ENCODE peak calls at places on chromosomes 7 and 10, in eight cellular contexts. One of them, this sample, is unnamed.

GRCh38 chr10:77504870-77505257 is 132.7 kb downstream of the KCNMA1 start:
- DNase-seq in skeletal muscle cell: no peak
- DNase-seq in posterior cingulate gyrus: no peak
- DNase-seq in posterior vena cava: no peak
- DNase-seq in DMS53: peak; percentile 84
- DNase-seq in bronchial epithelial cell: peak; percentile 96
- DNase-seq in transverse colon: no peak
- DNase-seq in T-cell: no peak
- DNase-seq in this sample: no peak

GRCh38 chr7:29297194-29297890 is 102.8 kb downstream of the CHN2 start:
- DNase-seq in skeletal muscle cell: no peak
- DNase-seq in posterior cingulate gyrus: no peak
- DNase-seq in posterior vena cava: no peak
- DNase-seq in DMS53: peak; percentile 49
- DNase-seq in bronchial epithelial cell: no peak
- DNase-seq in transverse colon: no peak
- DNase-seq in T-cell: no peak
- DNase-seq in this sample: no peak

GRCh38 chr10:63675171-63675570 is 154.0 kb downstream of the REEP3 start:
- DNase-seq in skeletal muscle cell: no peak
- DNase-seq in posterior cingulate gyrus: no peak
- DNase-seq in posterior vena cava: no peak
- DNase-seq in DMS53: no peak
- DNase-seq in bronchial epithelial cell: no peak
- DNase-seq in transverse colon: no peak
- DNase-seq in T-cell: no peak
- DNase-seq in this sample: no peak

GRCh38 chr7:79489371-79489770 is 35.9 kb upstream of the MAGI2 start:
- DNase-seq in skeletal muscle cell: no peak
- DNase-seq in posterior cingulate gyrus: no peak
- DNase-seq in posterior vena cava: no peak
- DNase-seq in DMS53: peak; percentile 81
- DNase-seq in bronchial epithelial cell: no peak
- DNase-seq in transverse colon: no peak
- DNase-seq in T-cell: no peak
- DNase-seq in this sample: no peak

GRCh38 chr10:108957681-108958080 is 965.6 kb downstream of the XPNPEP1 start:
- DNase-seq in skeletal muscle cell: no peak
- DNase-seq in posterior cingulate gyrus: no peak
- DNase-seq in posterior vena cava: no peak
- DNase-seq in DMS53: no peak
- DNase-seq in bronchial epithelial cell: no peak
- DNase-seq in transverse colon: no peak
- DNase-seq in T-cell: no peak
- DNase-seq in this sample: no peak

GRCh38 chr7:21869785-21870402 is 75.8 kb downstream of the CDCA7L start:
- DNase-seq in skeletal muscle cell: peak; percentile 4
- DNase-seq in posterior cingulate gyrus: no peak
- DNase-seq in posterior vena cava: no peak
- DNase-seq in DMS53: peak; percentile 48
- DNase-seq in bronchial epithelial cell: peak; percentile 26
- DNase-seq in transverse colon: no peak
- DNase-seq in T-cell: no peak
- DNase-seq in this sample: no peak

GRCh38 chr10:122113161-122113944 is 124.4 kb downstream of the TACC2 start:
- DNase-seq in skeletal muscle cell: no peak
- DNase-seq in posterior cingulate gyrus: peak; percentile 85
- DNase-seq in posterior vena cava: peak; percentile 93
- DNase-seq in DMS53: peak; percentile 91
- DNase-seq in bronchial epithelial cell: no peak
- DNase-seq in transverse colon: peak; percentile 75
- DNase-seq in T-cell: no peak
- DNase-seq in this sample: no peak

GRCh38 chr7:22985436-22985835 is 28.5 kb downstream of the HYCC1 start:
- DNase-seq in skeletal muscle cell: no peak
- DNase-seq in posterior cingulate gyrus: no peak
- DNase-seq in posterior vena cava: no peak
- DNase-seq in DMS53: no peak
- DNase-seq in bronchial epithelial cell: no peak
- DNase-seq in transverse colon: no peak
- DNase-seq in T-cell: no peak
- DNase-seq in this sample: no peak

GRCh38 chr10:22554481-22555182 is 159.7 kb downstream of the PIP4K2A start:
- DNase-seq in skeletal muscle cell: peak; percentile 92
- DNase-seq in posterior cingulate gyrus: peak; percentile 93
- DNase-seq in posterior vena cava: peak; percentile 88
- DNase-seq in DMS53: peak; percentile 12
- DNase-seq in bronchial epithelial cell: peak; percentile 22
- DNase-seq in transverse colon: peak; percentile 28
- DNase-seq in T-cell: no peak
- DNase-seq in this sample: no peak

GRCh38 chr7:45501788-45502187 is 72.4 kb upstream of the ADCY1 start:
- DNase-seq in skeletal muscle cell: no peak
- DNase-seq in posterior cingulate gyrus: no peak
- DNase-seq in posterior vena cava: no peak
- DNase-seq in DMS53: no peak
- DNase-seq in bronchial epithelial cell: no peak
- DNase-seq in transverse colon: no peak
- DNase-seq in T-cell: no peak
- DNase-seq in this sample: no peak

GRCh38 chr10:116748041-116748440 is 5.7 kb upstream of the HSPA12A start:
- DNase-seq in skeletal muscle cell: no peak
- DNase-seq in posterior cingulate gyrus: no peak
- DNase-seq in posterior vena cava: no peak
- DNase-seq in DMS53: peak; percentile 36
- DNase-seq in bronchial epithelial cell: peak; percentile 92
- DNase-seq in transverse colon: peak; percentile 19
- DNase-seq in T-cell: no peak
- DNase-seq in this sample: no peak

GRCh38 chr10:82266438-82266837 is 391.4 kb downstream of the NRG3 start:
- DNase-seq in skeletal muscle cell: peak; percentile 97
- DNase-seq in posterior cingulate gyrus: no peak
- DNase-seq in posterior vena cava: no peak
- DNase-seq in DMS53: no peak
- DNase-seq in bronchial epithelial cell: peak; percentile 26
- DNase-seq in transverse colon: no peak
- DNase-seq in T-cell: no peak
- DNase-seq in this sample: no peak

GRCh38 chr7:79461660-79462059 is 8.2 kb upstream of the MAGI2 start:
- DNase-seq in skeletal muscle cell: no peak
- DNase-seq in posterior cingulate gyrus: no peak
- DNase-seq in posterior vena cava: no peak
- DNase-seq in DMS53: peak; percentile 89
- DNase-seq in bronchial epithelial cell: peak; percentile 97
- DNase-seq in transverse colon: no peak
- DNase-seq in T-cell: no peak
- DNase-seq in this sample: peak; percentile 28

GRCh38 chr7:69365588-69366241 is 232.6 kb upstream of the AUTS2 start:
- DNase-seq in skeletal muscle cell: peak; percentile 87
- DNase-seq in posterior cingulate gyrus: no peak
- DNase-seq in posterior vena cava: no peak
- DNase-seq in DMS53: peak; percentile 23
- DNase-seq in bronchial epithelial cell: no peak
- DNase-seq in transverse colon: no peak
- DNase-seq in T-cell: no peak
- DNase-seq in this sample: no peak

GRCh38 chr7:39924122-39924521 is 25.9 kb upstream of the CDK13 start:
- DNase-seq in skeletal muscle cell: no peak
- DNase-seq in posterior cingulate gyrus: no peak
- DNase-seq in posterior vena cava: no peak
- DNase-seq in DMS53: no peak
- DNase-seq in bronchial epithelial cell: no peak
- DNase-seq in transverse colon: no peak
- DNase-seq in T-cell: no peak
- DNase-seq in this sample: no peak

GRCh38 chr7:81232084-81232799 is 313.4 kb upstream of the SEMA3C start:
- DNase-seq in skeletal muscle cell: no peak
- DNase-seq in posterior cingulate gyrus: peak; percentile 81
- DNase-seq in posterior vena cava: peak; percentile 75
- DNase-seq in DMS53: peak; percentile 40
- DNase-seq in bronchial epithelial cell: no peak
- DNase-seq in transverse colon: peak; percentile 20
- DNase-seq in T-cell: no peak
- DNase-seq in this sample: no peak

GRCh38 chr10:123689880-123690279 is 23.7 kb downstream of the GPR26 start:
- DNase-seq in skeletal muscle cell: no peak
- DNase-seq in posterior cingulate gyrus: no peak
- DNase-seq in posterior vena cava: peak; percentile 11
- DNase-seq in DMS53: no peak
- DNase-seq in bronchial epithelial cell: no peak
- DNase-seq in transverse colon: no peak
- DNase-seq in T-cell: no peak
- DNase-seq in this sample: no peak

GRCh38 chr7:134368851-134369533 is 52.3 kb upstream of the SLC35B4 start:
- DNase-seq in skeletal muscle cell: peak; percentile 88
- DNase-seq in posterior cingulate gyrus: no peak
- DNase-seq in posterior vena cava: no peak
- DNase-seq in DMS53: peak; percentile 92
- DNase-seq in bronchial epithelial cell: peak; percentile 97
- DNase-seq in transverse colon: no peak
- DNase-seq in T-cell: no peak
- DNase-seq in this sample: peak; percentile 52

GRCh38 chr7:164882-165660 is 27.3 kb upstream of the FAM20C start:
- DNase-seq in skeletal muscle cell: no peak
- DNase-seq in posterior cingulate gyrus: peak; percentile 84
- DNase-seq in posterior vena cava: peak; percentile 65
- DNase-seq in DMS53: no peak
- DNase-seq in bronchial epithelial cell: no peak
- DNase-seq in transverse colon: peak; percentile 43
- DNase-seq in T-cell: no peak
- DNase-seq in this sample: no peak

GRCh38 chr7:79182283-79182682 is 271.2 kb downstream of the MAGI2 start:
- DNase-seq in skeletal muscle cell: peak; percentile 64
- DNase-seq in posterior cingulate gyrus: no peak
- DNase-seq in posterior vena cava: no peak
- DNase-seq in DMS53: no peak
- DNase-seq in bronchial epithelial cell: peak; percentile 95
- DNase-seq in transverse colon: no peak
- DNase-seq in T-cell: no peak
- DNase-seq in this sample: peak; percentile 27

This sample was measured in AG09319.